ENCODE peak calls at places on chromosomes 1 and 21, in eight cellular contexts. T, A, M, U, G, B, E and D are unnamed samples.

GRCh38 chr1:52139817-52140540 is 1.9 kb upstream of the ZFYVE9 start:
- DNase-seq in T (no peak), A (no peak), M (no peak), U (no peak), G (peak), B (peak), E (peak), D (peak)

GRCh38 chr1:189206617-189207016 is 1271.0 kb downstream of the BRINP3 start:
- DNase-seq in T (no peak), A (no peak), M (no peak), U (no peak), G (peak), B (no peak), E (no peak), D (no peak)

GRCh38 chr1:203906932-203907331 is 45.5 kb downstream of the SNRPE start:
- DNase-seq in T (no peak), A (no peak), M (no peak), U (no peak), G (peak), B (no peak), E (peak), D (peak)

GRCh38 chr1:1306661-1307260 is 969 bp downstream of the ACAP3 start:
- DNase-seq in T (no peak), A (no peak), M (no peak), U (no peak), G (no peak), B (no peak), E (no peak), D (no peak)

GRCh38 chr1:9651565-9652378 is at the start of gene PIK3CD:
- DNase-seq in T (no peak), A (no peak), M (no peak), U (peak), G (peak), B (no peak), E (no peak), D (peak)

GRCh38 chr1:116806245-116806644 is 52.0 kb downstream of the CD2 start:
- DNase-seq in T (no peak), A (no peak), M (no peak), U (no peak), G (no peak), B (no peak), E (no peak), D (no peak)

GRCh38 chr21:16078382-16078781 is 348.6 kb downstream of the USP25 start:
- DNase-seq in T (no peak), A (no peak), M (no peak), U (no peak), G (no peak), B (no peak), E (no peak), D (no peak)

GRCh38 chr1:220528679-220529529 is 968 bp downstream of the MARK1 start:
- DNase-seq in T (no peak), A (no peak), M (peak), U (no peak), G (no peak), B (peak), E (peak), D (no peak)

GRCh38 chr1:37480125-37480466 is 5.7 kb downstream of the ZC3H12A start:
- DNase-seq in T (no peak), A (peak), M (no peak), U (no peak), G (no peak), B (no peak), E (no peak), D (no peak)

GRCh38 chr1:22207605-22208264 is 64.8 kb upstream of the WNT4 start:
- DNase-seq in T (no peak), A (no peak), M (no peak), U (no peak), G (no peak), B (no peak), E (no peak), D (no peak)

GRCh38 chr21:35811115-35811806 is 249.1 kb downstream of the SETD4 start:
- DNase-seq in T (no peak), A (no peak), M (no peak), U (no peak), G (no peak), B (no peak), E (no peak), D (no peak)

GRCh38 chr1:192363177-192363576 is 46.4 kb downstream of the RGS21 start:
- DNase-seq in T (no peak), A (no peak), M (no peak), U (no peak), G (no peak), B (no peak), E (no peak), D (no peak)

GRCh38 chr1:32773764-32774463 is 43.2 kb downstream of the YARS1 start:
- DNase-seq in T (no peak), A (no peak), M (no peak), U (no peak), G (no peak), B (no peak), E (no peak), D (peak)
- TF ChIP-seq POLR2A in T (no peak), A (no peak), M (no peak), U (no peak), G (no peak), B (no peak), E (no peak), D (no peak)

GRCh38 chr1:32392358-32392757 is 1.9 kb downstream of the BSDC1 start:
- DNase-seq in T (no peak), A (no peak), M (no peak), U (no peak), G (no peak), B (no peak), E (peak), D (peak)
- TF ChIP-seq POLR2A in T (no peak), A (no peak), M (no peak), U (no peak), G (no peak), B (no peak), E (no peak), D (no peak)

GRCh38 chr1:59293849-59294248 is 3.0 kb upstream of the FGGY start:
- DNase-seq in T (no peak), A (no peak), M (no peak), U (peak), G (no peak), B (no peak), E (no peak), D (no peak)

GRCh38 chr1:59296358-59297256 is at the start of gene FGGY:
- DNase-seq in T (peak), A (peak), M (peak), U (peak), G (peak), B (peak), E (peak), D (peak)

GRCh38 chr1:59298178-59298583 is 1.3 kb downstream of the FGGY start:
- DNase-seq in T (no peak), A (peak), M (no peak), U (peak), G (no peak), B (peak), E (no peak), D (no peak)

GRCh38 chr1:59294423-59294822 is 2.5 kb upstream of the FGGY start:
- DNase-seq in T (no peak), A (no peak), M (no peak), U (no peak), G (no peak), B (no peak), E (no peak), D (no peak)

GRCh38 chr1:59295603-59296002 is 1.3 kb upstream of the FGGY start:
- DNase-seq in T (no peak), A (no peak), M (no peak), U (no peak), G (no peak), B (no peak), E (no peak), D (no peak)
- TF ChIP-seq POLR2A in T (no peak), A (no peak), M (no peak), U (no peak), G (no peak), B (no peak), E (no peak), D (no peak)

GRCh38 chr1:44652445-44653106 is 21.7 kb downstream of the TMEM53 start:
- DNase-seq in T (peak), A (peak), M (peak), U (peak), G (peak), B (peak), E (peak), D (peak)
- TF ChIP-seq POLR2A in T (no peak), A (no peak), M (no peak), U (no peak), G (peak), B (no peak), E (no peak), D (no peak)

GRCh38 chr1:160630523-160631087 is 16.2 kb downstream of the SLAMF1 start:
- DNase-seq in T (no peak), A (no peak), M (no peak), U (no peak), G (no peak), B (no peak), E (no peak), D (no peak)
- TF ChIP-seq POLR2A in T (no peak), A (no peak), M (no peak), U (no peak), G (no peak), B (no peak), E (no peak), D (no peak)

DNA sequence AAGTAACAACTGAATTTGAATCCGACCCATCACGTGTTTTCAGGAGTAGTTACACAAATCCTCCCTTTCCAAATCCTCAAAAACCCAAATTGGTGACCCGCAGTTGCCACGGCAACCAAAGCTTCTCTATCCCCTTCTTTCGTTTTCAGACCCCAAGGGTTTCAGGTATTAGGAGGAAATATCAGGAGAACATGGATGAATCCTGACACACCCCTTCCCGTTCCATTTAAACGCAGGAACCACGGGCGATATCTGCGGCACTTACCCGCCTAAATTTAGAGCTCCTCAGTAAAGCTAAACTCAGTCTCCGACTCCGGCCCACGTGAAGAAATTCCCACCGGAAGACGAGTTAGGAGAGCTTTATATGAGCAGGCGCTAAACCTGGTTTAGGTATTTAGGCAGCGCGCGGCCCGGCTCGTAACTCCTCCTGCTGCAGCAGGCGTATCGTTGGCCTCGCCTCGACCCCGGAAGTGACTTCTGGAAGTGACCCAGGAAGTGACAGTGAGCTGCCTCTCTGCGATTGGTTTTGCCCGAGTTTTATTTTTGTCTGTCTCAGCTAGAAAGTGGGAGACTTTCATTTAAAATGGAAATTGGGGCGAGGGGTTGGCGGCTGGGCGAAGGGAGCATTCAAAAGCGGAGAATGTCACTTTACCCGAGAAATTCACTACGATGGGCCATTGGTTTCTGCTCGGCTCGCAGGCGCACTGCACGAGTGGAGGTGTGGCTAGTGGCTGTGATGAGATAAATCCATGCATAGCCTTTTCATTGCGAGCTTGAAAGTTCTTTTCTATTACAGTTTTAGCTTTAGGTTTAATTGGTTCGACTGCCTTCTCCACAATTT is at the start of gene TAF1A:
- DNase-seq in T (peak), A (peak), M (peak), U (peak), G (peak), B (peak), E (peak), D (peak)
- TF ChIP-seq POLR2A in T (no peak), A (peak), M (peak), U (peak), G (no peak), B (peak), E (peak), D (peak)

GRCh38 chr1:205344010-205344808 is 12.5 kb downstream of the KLHDC8A start:
- DNase-seq in T (no peak), A (peak), M (peak), U (no peak), G (no peak), B (no peak), E (no peak), D (no peak)
- TF ChIP-seq POLR2A in T (no peak), A (no peak), M (no peak), U (no peak), G (no peak), B (no peak), E (no peak), D (no peak)

GRCh38 chr1:85048296-85049064 is at the start of gene MCOLN3:
- DNase-seq in T (no peak), A (peak), M (peak), U (peak), G (no peak), B (peak), E (no peak), D (no peak)
- TF ChIP-seq POLR2A in T (no peak), A (peak), M (no peak), U (no peak), G (no peak), B (no peak), E (no peak), D (no peak)